ENCODE peak calls at places on chromosomes 2 and 18, in six cellular contexts. N is HCT116, U is fibroblast of lung, T is GM23248, D is mesenchymal stem cell, X is hepatocyte. Y is an unnamed sample.

GRCh38 chr2:1605659-1606400 is 138.5 kb downstream of the PXDN start:
- DNase-seq in N (no peak), U (peak), T (peak), D (peak), X (no peak), Y (peak)

GRCh38 chr2:20525041-20526035 is 78.5 kb downstream of the RHOB start:
- DNase-seq in N (no peak), U (peak), T (peak), D (peak), X (peak), Y (peak)

GRCh38 chr2:172588931-172589330 is 33.0 kb downstream of the PDK1 start:
- DNase-seq in N (no peak), U (peak), T (no peak), D (no peak), X (no peak), Y (no peak)

GRCh38 chr2:46273919-46274318 is 23.3 kb upstream of the EPAS1 start:
- DNase-seq in N (no peak), U (peak), T (no peak), D (no peak), X (peak), Y (no peak)

GRCh38 chr2:118858485-118859156 is 11.2 kb upstream of the EN1 start:
- DNase-seq in N (no peak), U (no peak), T (no peak), D (no peak), X (no peak), Y (peak)

GRCh38 chr2:100460904-100461303 is 9.4 kb upstream of the NMS start:
- DNase-seq in N (no peak), U (no peak), T (no peak), D (no peak), X (no peak), Y (no peak)

GRCh38 chr2:10016001-10016801 is 27.1 kb upstream of the KLF11 start:
- DNase-seq in N (peak), U (no peak), T (no peak), D (no peak), X (no peak), Y (no peak)

GRCh38 chr2:112692914-112693313 is 27.9 kb upstream of the NT5DC4 start:
- DNase-seq in N (no peak), U (peak), T (peak), D (no peak), X (no peak), Y (no peak)

GRCh38 chr2:88880441-88880953 is 189.0 kb downstream of the RPIA start:
- DNase-seq in N (peak), U (peak), T (peak), D (peak), X (peak), Y (peak)

GRCh38 chr18:67875936-67876335 is 359.4 kb upstream of the DSEL start:
- DNase-seq in N (no peak), U (peak), T (no peak), D (peak), X (no peak), Y (no peak)

GRCh38 chr18:5972298-5972697 is 77.0 kb upstream of the TMEM200C start:
- DNase-seq in N (no peak), U (no peak), T (no peak), D (no peak), X (no peak), Y (no peak)

GRCh38 chr2:74548919-74549684 is 4.6 kb downstream of the LOXL3 start:
- DNase-seq in N (no peak), U (peak), T (peak), D (peak), X (peak), Y (peak)

GRCh38 chr2:54578668-54579045 is 122.5 kb downstream of the SPTBN1 start:
- DNase-seq in N (no peak), U (no peak), T (no peak), D (no peak), X (no peak), Y (no peak)

GRCh38 chr2:100470898-100471514 is 724 bp downstream of the NMS start:
- DNase-seq in N (no peak), U (peak), T (peak), D (peak), X (peak), Y (peak)

GRCh38 chr2:38377501-38378258 is 607 bp upstream of the ATL2 start:
- DNase-seq in N (no peak), U (peak), T (peak), D (peak), X (peak), Y (no peak)

GRCh38 chr2:172693037-172693436 is 42.6 kb upstream of the RAPGEF4 start:
- DNase-seq in N (peak), U (peak), T (peak), D (peak), X (peak), Y (no peak)

GRCh38 chr2:140865851-140866250 is 1265.0 kb downstream of the LRP1B start:
- DNase-seq in N (no peak), U (no peak), T (no peak), D (no peak), X (no peak), Y (no peak)

GRCh38 chr2:121281107-121281506 is 3.9 kb downstream of the TFCP2L1 start:
- DNase-seq in N (no peak), U (no peak), T (no peak), D (no peak), X (no peak), Y (no peak)

GRCh38 chr2:10412380-10412779 is 35.7 kb downstream of the ODC1 start:
- DNase-seq in N (no peak), U (no peak), T (peak), D (peak), X (no peak), Y (peak)

GRCh38 chr2:109529532-109530449 is 84.0 kb downstream of the SEPTIN10 start:
- DNase-seq in N (no peak), U (no peak), T (peak), D (no peak), X (no peak), Y (no peak)

GRCh38 chr18:40365526-40365925 is 1589.5 kb upstream of the PIK3C3 start:
- DNase-seq in N (no peak), U (no peak), T (peak), D (no peak), X (no peak), Y (no peak)

GRCh38 chr2:58032751-58033055 is 13.9 kb upstream of the VRK2 start:
- DNase-seq in N (no peak), U (peak), T (no peak), D (peak), X (no peak), Y (peak)

GRCh38 chr2:67209107-67209506 is 188.0 kb upstream of the ETAA1 start:
- DNase-seq in N (no peak), U (no peak), T (no peak), D (no peak), X (no peak), Y (no peak)

GRCh38 chr2:114752425-114752824 is 310.0 kb downstream of the DPP10 start:
- DNase-seq in N (no peak), U (no peak), T (no peak), D (no peak), X (no peak), Y (no peak)

GRCh38 chr2:102975996-102976636 is 214.3 kb downstream of the TMEM182 start:
- DNase-seq in N (peak), U (peak), T (peak), D (no peak), X (peak), Y (peak)

GRCh38 chr2:25453199-25453903 is 111.6 kb upstream of the DNMT3A start:
- DNase-seq in N (no peak), U (peak), T (peak), D (no peak), X (peak), Y (no peak)

GRCh38 chr2:101779652-101780051 is 82.1 kb downstream of the MAP4K4 start:
- DNase-seq in N (no peak), U (no peak), T (no peak), D (no peak), X (no peak), Y (no peak)

GRCh38 chr2:175004980-175005832 is at the start of gene CHN1:
- DNase-seq in N (no peak), U (peak), T (peak), D (peak), X (peak), Y (peak)

GRCh38 chr2:238105506-238106338 is 5.6 kb downstream of the ESPNL start:
- DNase-seq in N (no peak), U (no peak), T (no peak), D (no peak), X (no peak), Y (no peak)

GRCh38 chr2:33123216-33123615 is 176.5 kb downstream of the LTBP1 start:
- DNase-seq in N (no peak), U (peak), T (peak), D (no peak), X (no peak), Y (no peak)

GRCh38 chr2:15841776-15842554 is 98.4 kb upstream of the MYCN start:
- DNase-seq in N (no peak), U (no peak), T (no peak), D (no peak), X (peak), Y (no peak)

GRCh38 chr2:133777607-133778006 is 209.3 kb upstream of the NCKAP5 start:
- DNase-seq in N (peak), U (peak), T (peak), D (no peak), X (no peak), Y (no peak)

GRCh38 chr18:59551902-59552635 is 145.2 kb downstream of the CCBE1 start:
- DNase-seq in N (no peak), U (no peak), T (no peak), D (no peak), X (no peak), Y (no peak)

GRCh38 chr2:173076557-173077345 is 1.1 kb downstream of the MAP3K20 start:
- DNase-seq in N (no peak), U (peak), T (peak), D (peak), X (peak), Y (peak)

GRCh38 chr2:64730551-64731305 is 77.0 kb upstream of the SERTAD2 start:
- DNase-seq in N (no peak), U (peak), T (peak), D (peak), X (peak), Y (peak)

GRCh38 chr2:144511222-144511855 is 8.6 kb downstream of the ZEB2 start:
- DNase-seq in N (no peak), U (no peak), T (peak), D (no peak), X (no peak), Y (no peak)

GRCh38 chr18:76428396-76429261 is 66.4 kb downstream of the ZNF516 start:
- DNase-seq in N (no peak), U (peak), T (peak), D (no peak), X (no peak), Y (no peak)
- H3K4me2 ChIP-seq in N (no peak), U (no peak), T (no peak), D (no peak), X (no peak), Y (no peak)

DNA sequence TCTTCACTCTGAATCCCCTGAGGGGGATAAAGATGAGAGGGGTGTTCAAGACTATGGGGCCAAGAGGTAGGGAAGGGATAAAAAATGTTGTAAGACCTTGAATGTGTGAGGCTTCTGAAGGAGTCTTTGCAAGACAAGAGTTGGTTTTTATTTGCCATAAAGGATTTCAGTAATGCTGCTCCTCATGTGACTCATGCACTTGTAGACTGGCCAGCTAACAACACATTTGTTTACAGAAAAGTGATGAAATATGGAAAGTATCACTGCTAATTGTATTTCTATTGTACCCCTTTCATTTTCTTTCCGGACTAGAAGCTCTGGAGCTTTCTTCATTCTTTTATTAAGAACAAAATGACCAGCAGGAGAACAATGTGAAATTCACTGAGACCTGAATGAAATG is 782.1 kb downstream of the EPHA4 start:
- DNase-seq in N (no peak), U (peak), T (peak), D (peak), X (peak), Y (no peak)
- H3K4me2 ChIP-seq in N (no peak), U (no peak), T (peak), D (no peak), X (no peak), Y (no peak)

DNA sequence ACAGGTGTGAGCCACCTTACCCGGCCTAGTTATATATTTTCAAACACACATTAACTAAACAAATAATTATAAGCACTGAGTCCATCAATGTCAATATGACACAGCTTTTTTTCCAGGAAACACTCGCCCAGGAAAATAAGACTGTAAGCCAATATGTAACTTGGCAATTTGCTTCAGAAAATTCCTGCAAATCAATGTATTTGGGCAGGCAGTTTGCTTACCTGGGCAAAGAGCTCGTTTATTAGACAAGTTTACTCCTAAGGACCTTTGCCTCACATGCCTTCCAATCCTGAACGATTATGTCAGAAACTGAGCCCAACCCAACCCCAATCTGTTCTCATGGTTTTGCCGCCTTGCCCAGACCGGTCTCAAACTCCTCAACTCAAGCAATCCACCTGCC is 34.7 kb upstream of the NDUFV2 start:
- DNase-seq in N (no peak), U (no peak), T (no peak), D (no peak), X (no peak), Y (no peak)
- H3K4me2 ChIP-seq in N (no peak), U (no peak), T (no peak), D (no peak), X (no peak), Y (no peak)

DNA sequence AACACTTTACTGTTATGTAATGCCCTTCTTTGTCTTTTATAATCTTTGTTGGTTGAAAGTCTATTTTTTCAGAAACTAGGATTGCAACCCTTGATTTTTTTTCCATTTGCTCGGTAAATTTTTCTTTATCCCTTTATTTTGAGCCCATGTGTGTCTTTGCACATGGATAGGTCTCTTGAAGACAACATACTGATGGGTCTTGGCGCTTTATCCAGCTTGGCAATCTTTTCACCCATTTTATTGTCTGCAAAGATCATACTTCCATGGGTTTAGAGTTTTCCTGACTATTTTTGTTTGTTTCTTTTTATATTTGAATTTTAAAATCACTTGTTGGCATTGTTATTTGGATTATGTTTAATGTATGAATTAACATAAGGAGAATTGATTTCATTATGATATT is 27.0 kb downstream of the ACOXL start:
- DNase-seq in N (no peak), U (no peak), T (no peak), D (no peak), X (no peak), Y (no peak)
- H3K4me2 ChIP-seq in N (no peak), U (no peak), T (no peak), D (no peak), X (no peak), Y (no peak)

GRCh38 chr2:136207665-136208064 is 89.7 kb upstream of the CXCR4 start:
- DNase-seq in N (no peak), U (no peak), T (no peak), D (no peak), X (no peak), Y (no peak)

GRCh38 chr2:136208682-136209081 is 90.7 kb upstream of the CXCR4 start:
- DNase-seq in N (no peak), U (no peak), T (no peak), D (no peak), X (no peak), Y (no peak)

GRCh38 chr2:136206613-136207012 is 88.7 kb upstream of the CXCR4 start:
- DNase-seq in N (no peak), U (no peak), T (no peak), D (no peak), X (no peak), Y (no peak)

GRCh38 chr2:136205615-136206014 is 87.7 kb upstream of the CXCR4 start:
- DNase-seq in N (no peak), U (no peak), T (no peak), D (no peak), X (no peak), Y (no peak)

DNA sequence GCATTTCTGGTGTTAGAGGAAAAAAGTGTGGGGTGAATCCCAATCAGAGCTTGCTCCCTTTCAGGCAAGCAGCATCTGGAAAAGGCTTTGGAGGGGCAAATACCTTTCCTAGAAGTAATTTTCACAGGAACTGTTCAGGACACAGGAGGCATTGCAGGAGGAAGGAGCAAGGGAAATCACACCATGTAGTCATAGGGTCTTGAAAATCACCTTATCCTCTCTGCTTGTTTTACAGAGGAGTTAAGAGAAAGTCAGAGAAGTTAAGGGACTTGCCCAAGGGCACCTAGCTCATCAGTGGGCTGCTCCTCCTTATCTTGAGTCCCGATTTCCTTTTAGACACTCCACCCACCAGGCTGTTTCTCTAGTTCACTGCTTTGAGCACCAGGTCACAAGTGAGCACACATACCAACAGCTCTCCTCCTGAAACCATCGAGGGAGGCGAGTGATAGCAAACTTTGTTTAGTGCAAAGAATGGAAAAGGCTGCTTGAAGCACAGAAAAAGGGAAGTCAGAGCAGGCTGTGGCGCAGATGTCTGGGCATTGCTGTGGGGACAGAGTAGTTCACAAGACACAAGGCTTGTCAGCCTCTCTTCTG is 89.2 kb upstream of the CXCR4 start:
- DNase-seq in N (no peak), U (no peak), T (no peak), D (no peak), X (no peak), Y (no peak)
- H3K4me2 ChIP-seq in N (no peak), U (no peak), T (no peak), D (no peak), X (no peak), Y (no peak)

GRCh38 chr2:218252509-218253247 is 8.1 kb upstream of the GPBAR1 start:
- DNase-seq in N (no peak), U (peak), T (peak), D (no peak), X (no peak), Y (no peak)
- H3K4me2 ChIP-seq in N (no peak), U (no peak), T (no peak), D (no peak), X (no peak), Y (no peak)

DNA sequence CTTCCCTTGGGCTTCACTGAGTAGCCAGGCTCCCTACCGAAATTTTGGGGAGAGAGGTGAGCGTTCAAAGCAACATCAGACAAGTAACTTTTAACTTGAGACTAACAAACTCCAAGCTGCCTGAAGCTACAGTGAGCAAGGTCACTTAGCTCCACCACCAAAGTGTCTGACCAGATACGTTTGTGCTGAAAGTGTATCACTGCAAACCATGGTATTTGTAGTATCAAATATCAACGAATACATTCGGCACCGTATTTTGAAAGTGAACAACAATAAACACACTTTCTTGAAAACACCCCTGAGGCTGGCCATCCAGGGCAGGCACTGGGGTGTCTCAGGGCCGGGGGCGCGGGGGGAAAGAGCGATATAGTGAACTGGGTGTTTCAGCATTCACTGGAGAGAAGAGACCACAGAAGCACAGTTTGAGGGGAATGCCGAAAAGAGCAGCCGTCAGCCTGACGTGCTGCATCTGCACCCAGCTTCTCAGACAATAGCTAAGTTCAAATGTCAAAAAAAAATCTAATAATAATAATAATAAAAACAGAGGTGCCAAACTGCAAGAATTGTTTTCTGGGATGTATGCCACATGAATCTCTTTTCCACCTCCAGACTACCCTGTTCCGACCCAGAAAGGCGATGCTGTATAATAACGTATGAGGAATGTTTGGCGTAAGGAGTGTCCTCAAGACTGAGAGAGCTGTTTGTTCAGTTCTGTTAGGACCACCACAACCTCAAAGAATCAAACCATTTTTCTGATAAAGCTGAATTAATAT is 7.5 kb upstream of the POU3F3 start:
- DNase-seq in N (no peak), U (peak), T (no peak), D (no peak), X (no peak), Y (peak)
- H3K4me2 ChIP-seq in N (no peak), U (no peak), T (no peak), D (no peak), X (no peak), Y (no peak)

Y was measured in mesendoderm.